ENCODE peak calls at places on chromosome 16, in six cellular contexts. P, A, Q, N, G and Z are unnamed samples.

GRCh38 chr16:75250089-75250808 is 1.2 kb downstream of the BCAR1 start:
- DNase-seq in Q (peak; percentile 41), P (no peak), N (no peak), A (no peak), G (no peak), Z (no peak)

GRCh38 chr16:66175580-66175979 is 190.9 kb upstream of the CDH5 start:
- DNase-seq in P (no peak), Q (no peak), N (no peak), G (no peak), A (no peak), Z (no peak)

GRCh38 chr16:72736074-72736473 is 311.9 kb downstream of the ZFHX3 start:
- DNase-seq in P (no peak), N (no peak), A (no peak), G (no peak), Q (no peak), Z (no peak)

GRCh38 chr16:65066646-65067045 is 55.2 kb downstream of the CDH11 start:
- DNase-seq in N (no peak), A (no peak), P (no peak), Q (no peak), G (no peak), Z (no peak)

GRCh38 chr16:75305364-75306101 is 54.1 kb upstream of the BCAR1 start:
- DNase-seq in P (peak; percentile 91), A (peak; percentile 14), Q (peak; percentile 87), N (peak; percentile 100), G (peak; percentile 12), Z (peak; percentile 92)

GRCh38 chr16:86306811-86307517 is 203.4 kb upstream of the FOXF1 start:
- DNase-seq in N (peak; percentile 80), A (no peak), P (no peak), G (no peak), Q (no peak), Z (no peak)

GRCh38 chr16:68077866-68078725 is 7.1 kb upstream of the NFATC3 start:
- DNase-seq in P (no peak), A (no peak), N (no peak), G (no peak), Q (no peak), Z (no peak)

GRCh38 chr16:53257001-53257400 is 177.3 kb upstream of the RBL2 start:
- DNase-seq in A (no peak), G (no peak), N (peak; percentile 77), Q (no peak), P (no peak), Z (no peak)

GRCh38 chr16:75206749-75207451 is at the start of gene CTRB2:
- DNase-seq in G (no peak), Q (peak; percentile 10), A (no peak), N (no peak), P (no peak), Z (no peak)

GRCh38 chr16:30588651-30589050 is 3.2 kb upstream of the ZNF785 start:
- DNase-seq in G (no peak), P (no peak), N (no peak), Q (no peak), A (no peak), Z (no peak)

GRCh38 chr16:88680554-88681083 is 5.7 kb downstream of the SNAI3 start:
- DNase-seq in A (no peak), N (no peak), G (no peak), P (no peak), Q (no peak), Z (no peak)

GRCh38 chr16:48720266-48720665 is 110.3 kb upstream of the N4BP1 start:
- DNase-seq in P (no peak), G (no peak), Q (no peak), A (no peak), N (no peak), Z (no peak)